ENCODE peak calls at places on chromosomes 4 and X, in seven cellular contexts. M is neuronal stem cell, H is mesendoderm, G is IMR-90, W is trophoblast cell, S is H9, B is mesenchymal stem cell. U is an unnamed sample.

GRCh38 chr4:105598044-105598443 is 45.6 kb downstream of the ARHGEF38 start:
- DNase-seq in M (no peak), H (no peak), G (no peak), W (no peak), S (no peak), B (no peak), U (no peak)

GRCh38 chrX:134658421-134658896 is at the start of gene PLAC1:
- DNase-seq in M (no peak), H (no peak), G (no peak), W (peak), S (no peak), B (no peak), U (no peak)

GRCh38 chr4:80184053-80184790 is 13.1 kb upstream of the PRDM8 start:
- DNase-seq in M (peak), H (peak), G (peak), W (peak), S (peak), B (peak), U (no peak)

GRCh38 chrX:44675364-44676024 is 132.8 kb upstream of the FUNDC1 start:
- DNase-seq in M (no peak), H (no peak), G (peak), W (no peak), S (peak), B (peak), U (no peak)

GRCh38 chr4:53508446-53508845 is 82.8 kb downstream of the LNX1 start:
- DNase-seq in M (no peak), H (no peak), G (peak), W (no peak), S (no peak), B (peak), U (no peak)

GRCh38 chrX:68234171-68234910 is 199.0 kb downstream of the OPHN1 start:
- DNase-seq in M (peak), H (peak), G (no peak), W (no peak), S (peak), B (no peak), U (no peak)

GRCh38 chr4:145130788-145131398 is 32.8 kb downstream of the ABCE1 start:
- DNase-seq in M (no peak), H (no peak), G (peak), W (peak), S (no peak), B (peak), U (no peak)

GRCh38 chr4:7854697-7855370 is 84.8 kb downstream of the AFAP1 start:
- DNase-seq in M (no peak), H (no peak), G (no peak), W (no peak), S (no peak), B (no peak), U (no peak)

GRCh38 chr4:29405151-29405550 is 1315.0 kb upstream of the PCDH7 start:
- DNase-seq in M (no peak), H (no peak), G (peak), W (no peak), S (no peak), B (no peak), U (no peak)

GRCh38 chr4:48578132-48578964 is 88.3 kb downstream of the ZAR1 start:
- DNase-seq in M (peak), H (peak), G (peak), W (peak), S (peak), B (peak), U (peak)

GRCh38 chr4:77711469-77711868 is 105.8 kb downstream of the CXCL13 start:
- DNase-seq in M (no peak), H (no peak), G (no peak), W (no peak), S (no peak), B (no peak), U (no peak)

GRCh38 chr4:78778530-78778929 is 2.4 kb downstream of the BMP2K start:
- DNase-seq in M (no peak), H (no peak), G (no peak), W (no peak), S (no peak), B (no peak), U (no peak)

GRCh38 chr4:176779421-176779820 is 13.3 kb downstream of the VEGFC start:
- DNase-seq in M (no peak), H (no peak), G (no peak), W (no peak), S (no peak), B (no peak), U (no peak)

GRCh38 chrX:134572816-134573682 is 85.2 kb downstream of the PLAC1 start:
- DNase-seq in M (no peak), H (no peak), G (peak), W (no peak), S (no peak), B (peak), U (no peak)

GRCh38 chr4:80215449-80216052 is 18.2 kb downstream of the PRDM8 start:
- DNase-seq in M (no peak), H (peak), G (peak), W (no peak), S (no peak), B (peak), U (no peak)

GRCh38 chr4:25536577-25537325 is 118.9 kb upstream of the SLC34A2 start:
- DNase-seq in M (no peak), H (no peak), G (no peak), W (no peak), S (no peak), B (no peak), U (no peak)

GRCh38 chr4:77203380-77204197 is 46.6 kb downstream of the CCNG2 start:
- DNase-seq in M (peak), H (peak), G (peak), W (peak), S (peak), B (peak), U (peak)

GRCh38 chr4:38452009-38452408 is 212.0 kb upstream of the KLF3 start:
- DNase-seq in M (no peak), H (no peak), G (no peak), W (no peak), S (no peak), B (no peak), U (no peak)
- H2AK5ac ChIP-seq in M (no peak), H (no peak), G (no peak), W (no peak), S (no peak), B (no peak), U (no peak)

GRCh38 chr4:147851135-147851534 is 119.2 kb downstream of the ARHGAP10 start:
- DNase-seq in M (no peak), H (no peak), G (no peak), W (no peak), S (no peak), B (no peak), U (no peak)

GRCh38 chr4:147847947-147848590 is 116.2 kb downstream of the ARHGAP10 start:
- DNase-seq in M (no peak), H (no peak), G (no peak), W (no peak), S (no peak), B (peak), U (no peak)

GRCh38 chr4:147846318-147847135 is 114.6 kb downstream of the ARHGAP10 start:
- DNase-seq in M (no peak), H (no peak), G (no peak), W (no peak), S (no peak), B (no peak), U (no peak)

GRCh38 chr4:147853706-147854105 is 121.8 kb downstream of the ARHGAP10 start:
- DNase-seq in M (no peak), H (no peak), G (peak), W (no peak), S (no peak), B (no peak), U (no peak)

DNA sequence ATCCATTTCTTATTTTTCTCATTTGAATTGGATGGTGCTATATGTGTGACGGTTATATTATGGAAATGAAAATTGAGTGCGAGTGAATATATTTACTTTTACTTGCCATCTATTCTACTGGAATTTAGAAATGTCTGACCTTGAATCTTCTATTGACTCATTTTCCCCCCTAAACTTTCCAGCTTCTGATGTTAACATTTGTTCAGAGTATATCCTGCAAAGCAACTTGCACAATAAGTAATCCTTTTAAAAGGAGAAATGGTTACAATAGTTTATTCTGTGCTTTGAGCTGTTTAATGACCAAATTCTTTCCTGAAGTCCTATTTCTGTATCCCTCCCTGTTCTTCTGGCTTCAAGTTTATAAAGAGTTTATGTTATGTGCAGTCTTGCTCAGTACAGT is 116.7 kb downstream of the ARHGAP10 start:
- DNase-seq in M (no peak), H (no peak), G (no peak), W (no peak), S (no peak), B (peak), U (no peak)
- H3K23ac ChIP-seq in M (no peak), H (no peak), G (no peak), W (no peak), S (no peak), B (no peak), U (no peak)

GRCh38 chrX:150777328-150777992 is 84.3 kb downstream of the MTMR1 start:
- DNase-seq in M (no peak), H (no peak), G (no peak), W (no peak), S (no peak), B (no peak), U (no peak)

GRCh38 chrX:150773117-150773516 is 79.9 kb downstream of the MTMR1 start:
- DNase-seq in M (no peak), H (no peak), G (no peak), W (no peak), S (no peak), B (no peak), U (no peak)

GRCh38 chrX:150773634-150774033 is 80.4 kb downstream of the MTMR1 start:
- DNase-seq in M (no peak), H (no peak), G (no peak), W (no peak), S (no peak), B (no peak), U (no peak)

GRCh38 chrX:150774798-150775568 is 81.8 kb downstream of the MTMR1 start:
- DNase-seq in M (no peak), H (no peak), G (no peak), W (peak), S (no peak), B (no peak), U (no peak)

DNA sequence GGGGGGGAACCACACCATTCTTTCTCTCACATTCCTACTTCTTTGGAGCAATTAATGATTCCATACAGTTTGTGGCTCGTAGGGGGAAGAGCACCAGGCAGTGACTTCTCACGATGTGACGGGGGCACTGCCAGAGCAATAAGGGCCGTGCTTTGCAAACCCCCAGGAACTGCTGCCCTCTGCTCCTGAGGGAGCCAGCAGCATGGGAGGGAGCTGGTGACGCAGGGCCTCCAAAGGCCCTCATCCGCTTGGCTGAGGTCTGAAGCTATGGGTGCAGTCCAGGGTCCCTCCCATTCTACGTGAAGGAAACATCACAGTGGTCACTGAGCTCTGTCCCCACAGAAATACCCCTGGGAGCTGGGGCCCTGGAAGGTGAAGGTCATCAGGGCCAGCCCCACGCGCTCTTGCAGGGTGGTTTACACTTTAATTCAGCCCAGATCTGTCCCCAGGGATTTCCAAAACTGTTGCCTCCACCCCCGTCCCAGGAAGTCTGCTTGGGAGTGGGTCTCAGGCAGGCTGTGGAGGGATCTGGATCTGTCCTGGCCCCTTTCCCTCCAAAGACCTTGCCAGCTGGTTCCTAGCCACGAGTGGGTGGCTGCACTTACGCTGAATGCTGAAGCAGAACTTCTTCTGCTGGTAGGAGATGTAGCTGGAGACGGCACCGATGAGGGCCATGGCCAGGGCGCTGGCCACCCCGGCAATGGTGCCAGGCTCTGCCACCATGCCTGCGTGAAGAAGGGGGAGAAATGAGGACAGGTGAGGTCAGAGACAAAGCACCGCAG is 82.6 kb downstream of the MTMR1 start:
- DNase-seq in M (no peak), H (no peak), G (no peak), W (no peak), S (no peak), B (no peak), U (no peak)
- H2AK5ac ChIP-seq in M (no peak), H (no peak), G (no peak), W (no peak), S (no peak), B (no peak), U (no peak)

DNA sequence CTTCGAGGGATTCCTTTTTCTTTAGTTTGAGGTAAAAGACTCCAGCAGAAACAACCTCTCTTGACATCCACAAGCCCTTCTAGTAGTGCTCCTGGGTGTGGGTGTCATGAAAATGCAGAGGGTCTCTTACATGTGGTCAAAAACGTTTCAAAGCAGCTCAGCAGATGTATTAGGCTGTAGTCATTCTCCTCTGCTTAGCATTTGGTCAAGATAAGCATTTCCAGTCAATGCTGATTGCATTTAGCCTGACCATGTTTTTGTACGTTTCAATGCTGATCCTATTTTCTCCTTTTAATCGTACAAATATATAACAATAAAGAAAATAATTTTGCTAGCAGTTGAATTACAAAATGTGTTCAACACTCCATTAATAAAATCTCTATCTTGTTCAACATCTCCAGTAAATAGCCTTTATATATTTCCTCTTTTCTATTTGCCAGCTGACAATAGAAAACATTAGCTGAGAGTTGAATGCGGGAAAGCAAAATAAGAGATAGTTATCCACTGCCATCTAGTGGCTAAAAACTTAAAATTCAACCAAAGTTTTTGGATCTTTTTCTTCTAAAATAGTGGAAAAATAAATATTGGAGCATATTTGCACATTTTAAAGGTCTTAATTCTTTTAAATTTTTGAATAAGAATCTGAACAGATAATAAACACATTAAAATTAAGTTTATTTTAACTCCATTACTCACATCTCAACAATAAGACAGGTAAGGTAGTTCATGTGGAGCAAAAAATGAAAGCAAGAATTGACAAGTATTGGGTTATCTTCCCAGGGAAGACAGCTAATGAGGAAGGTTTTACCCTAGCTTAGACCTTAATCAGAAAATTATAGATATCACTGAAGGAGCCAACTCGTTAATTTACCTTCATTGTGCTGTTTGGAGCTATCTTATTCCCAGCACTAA is 15.2 kb upstream of the PACRGL start:
- DNase-seq in M (no peak), H (no peak), G (peak), W (no peak), S (no peak), B (peak), U (no peak)
- H3K23ac ChIP-seq in M (no peak), H (no peak), G (no peak), W (no peak), S (no peak), B (no peak), U (no peak)

GRCh38 chr4:3713346-3713745 is 52.8 kb upstream of the ADRA2C start:
- DNase-seq in M (no peak), H (no peak), G (no peak), W (no peak), S (no peak), B (no peak), U (no peak)
- H2AK5ac ChIP-seq in M (peak), H (no peak), G (no peak), W (no peak), S (no peak), B (no peak), U (no peak)

DNA sequence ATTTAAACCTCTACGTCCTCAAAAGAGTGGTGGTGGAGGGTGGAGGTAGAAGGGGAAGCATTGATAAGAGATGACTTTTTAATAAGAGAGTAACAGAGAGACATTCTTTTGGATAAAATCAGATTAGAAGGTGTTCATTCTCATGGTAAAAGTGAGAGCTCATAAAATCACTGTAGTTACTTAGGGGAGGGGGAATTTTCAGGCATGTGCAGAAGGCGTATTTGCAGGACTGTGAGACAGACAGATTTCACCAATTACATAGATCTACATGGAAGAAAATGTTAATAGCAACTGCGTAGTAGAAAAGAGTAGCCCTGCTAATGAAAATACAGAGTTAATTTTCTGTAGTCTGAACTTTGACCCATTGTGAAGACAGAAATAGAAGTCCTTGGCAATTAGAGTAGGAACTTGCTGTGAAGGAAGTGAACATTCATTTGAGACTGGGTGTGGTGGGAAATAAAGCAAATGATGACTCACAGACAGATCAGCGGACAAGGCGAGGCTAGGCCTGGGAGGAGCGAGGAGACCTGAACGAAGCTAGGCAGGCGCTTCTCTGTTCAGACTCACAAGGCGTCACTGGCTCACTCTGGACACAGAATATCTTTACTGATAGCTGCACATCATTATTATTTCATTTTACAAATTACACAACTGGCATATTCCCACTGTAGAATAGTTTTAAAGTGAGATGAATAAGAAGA is 57.2 kb upstream of the FAM9C start:
- DNase-seq in M (no peak), H (no peak), G (peak), W (peak), S (no peak), B (peak), U (no peak)
- H3K23ac ChIP-seq in M (no peak), H (no peak), G (no peak), W (no peak), S (no peak), B (no peak), U (no peak)

GRCh38 chr4:6179362-6179761 is 21.0 kb downstream of the JAKMIP1 start:
- DNase-seq in M (no peak), H (no peak), G (no peak), W (no peak), S (no peak), B (no peak), U (no peak)
- H2AK5ac ChIP-seq in M (no peak), H (peak), G (no peak), W (no peak), S (no peak), B (no peak), U (no peak)